ENCODE peak calls at places on chromosomes 3 and 15, in ten cellular contexts. E is GM13976; P is fibroblast of lung; J is cardiac muscle cell; M is astrocyte of the spinal cord; X is fibroblast of mammary gland; D is CD4-positive, alpha-beta T cell; I is lower lobe of right lung; F is heart left ventricle; B is cardiac fibroblast. W is an unnamed sample.

GRCh38 chr3:95302044-95302443 is 1239.2 kb downstream of the NSUN3 start:
- DNase-seq in E (no peak), P (peak; percentile 66), J (no peak), M (peak; percentile 55), X (no peak), D (no peak), I (no peak), F (no peak), B (peak; percentile 85), W (no peak)

GRCh38 chr3:197000211-197000610 is 29.4 kb downstream of the MELTF start:
- DNase-seq in E (no peak), P (no peak), J (no peak), M (no peak), X (peak; percentile 19), D (no peak), I (no peak), F (peak; percentile 10), B (peak; percentile 40), W (no peak)

GRCh38 chr3:78888650-78889049 is 879.1 kb downstream of the ROBO1 start:
- DNase-seq in E (no peak), P (peak; percentile 5), J (no peak), M (no peak), X (peak; percentile 59), D (no peak), I (no peak), F (no peak), B (no peak), W (no peak)

GRCh38 chr3:24508423-24508839 is 13.8 kb upstream of the THRB start:
- DNase-seq in E (no peak), P (peak; percentile 75), J (no peak), M (peak; percentile 41), X (peak; percentile 87), D (no peak), I (no peak), F (no peak), B (peak; percentile 82), W (no peak)

GRCh38 chr3:108661699-108662098 is 72.2 kb downstream of the DZIP3 start:
- DNase-seq in E (no peak), P (no peak), J (no peak), M (no peak), X (no peak), D (no peak), I (no peak), F (no peak), B (no peak), W (no peak)

GRCh38 chr15:91892417-91892816 is 38.9 kb downstream of the SLCO3A1 start:
- DNase-seq in E (no peak), P (no peak), J (no peak), M (no peak), X (no peak), D (no peak), I (no peak), F (no peak), B (no peak), W (no peak)

GRCh38 chr15:38600241-38600640 is 35.6 kb upstream of the RASGRP1 start:
- DNase-seq in E (no peak), P (no peak), J (no peak), M (no peak), X (no peak), D (no peak), I (no peak), F (no peak), B (no peak), W (no peak)

GRCh38 chr15:96365781-96366525 is 35.5 kb downstream of the NR2F2 start:
- DNase-seq in E (peak; percentile 26), P (no peak), J (no peak), M (no peak), X (no peak), D (no peak), I (no peak), F (no peak), B (no peak), W (peak; percentile 5)

GRCh38 chr15:75836953-75837321 is 6.3 kb upstream of the UBE2Q2 start:
- DNase-seq in E (peak; percentile 48), P (peak; percentile 88), J (no peak), M (peak; percentile 90), X (peak; percentile 88), D (no peak), I (peak; percentile 53), F (peak; percentile 54), B (peak; percentile 90), W (peak; percentile 38)

GRCh38 chr3:138812806-138813205 is 21.9 kb downstream of the PIK3CB start:
- DNase-seq in E (no peak), P (peak; percentile 17), J (no peak), M (peak; percentile 13), X (peak; percentile 57), D (no peak), I (no peak), F (no peak), B (peak; percentile 52), W (no peak)

GRCh38 chr15:62900071-62900812 is 142.3 kb upstream of the TPM1 start:
- DNase-seq in E (no peak), P (no peak), J (no peak), M (no peak), X (no peak), D (no peak), I (no peak), F (no peak), B (peak; percentile 65), W (no peak)

GRCh38 chr15:61159901-61160300 is 69.2 kb downstream of the RORA start:
- DNase-seq in E (no peak), P (no peak), J (no peak), M (no peak), X (no peak), D (no peak), I (no peak), F (no peak), B (no peak), W (no peak)

GRCh38 chr3:158780795-158781590 is 20.9 kb upstream of the MFSD1 start:
- DNase-seq in E (no peak), P (no peak), J (no peak), M (no peak), X (no peak), D (no peak), I (no peak), F (no peak), B (no peak), W (no peak)

GRCh38 chr3:136023264-136023978 is 57.9 kb downstream of the PPP2R3A start:
- DNase-seq in E (no peak), P (no peak), J (peak; percentile 44), M (no peak), X (no peak), D (no peak), I (no peak), F (no peak), B (no peak), W (no peak)

DNA sequence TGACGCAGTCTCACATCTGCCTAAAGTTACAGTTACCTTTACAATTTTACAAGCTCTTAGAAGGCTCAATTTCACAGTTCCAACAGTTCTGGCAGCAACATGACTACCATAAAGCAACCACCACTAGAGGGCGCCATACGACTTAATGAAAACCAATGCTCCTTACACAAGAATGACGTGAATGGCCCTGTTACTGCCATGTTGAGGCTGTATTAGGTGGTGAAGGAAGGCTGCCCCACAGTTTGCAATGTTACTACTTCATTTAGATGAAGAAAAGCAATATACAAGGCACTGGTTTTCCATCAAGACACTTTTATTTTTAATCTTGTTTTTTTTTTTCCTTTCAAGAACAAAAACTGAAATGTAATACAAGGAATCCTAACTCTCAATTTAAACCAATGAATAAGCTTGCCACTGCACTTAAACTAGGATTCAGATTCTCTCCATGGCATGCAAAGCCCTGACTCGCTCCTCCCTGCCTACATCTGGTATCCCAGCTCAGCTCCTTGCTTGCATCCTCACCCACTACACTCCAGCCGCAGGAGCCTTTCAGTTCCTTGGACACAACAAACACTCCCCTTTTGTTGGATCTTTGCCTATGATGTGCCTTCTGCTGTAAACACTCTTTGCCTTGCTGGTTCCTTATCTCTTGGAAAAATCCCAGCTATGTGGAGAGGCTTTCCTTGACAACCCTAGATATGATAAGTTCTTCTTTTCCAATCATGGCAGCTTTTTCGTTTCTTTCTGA is 270.7 kb downstream of the GBE1 start:
- DNase-seq in E (peak; percentile 26), P (peak; percentile 76), J (peak; percentile 96), M (peak; percentile 86), X (peak; percentile 92), D (peak; percentile 61), I (peak; percentile 58), F (peak; percentile 74), B (peak; percentile 94), W (peak; percentile 31)
- TF ChIP-seq CTCF in E (peak; percentile 61), P (peak; percentile 85), J (peak; percentile 73), M (peak; percentile 80), X (peak; percentile 80), D (peak; percentile 71), I (peak; percentile 84), F (peak; percentile 82), B (peak; percentile 81), W (peak; percentile 59)

GRCh38 chr3:134126153-134126552 is 96.4 kb upstream of the SLCO2A1 start:
- DNase-seq in E (no peak), P (no peak), J (no peak), M (no peak), X (peak; percentile 8), D (no peak), I (no peak), F (no peak), B (peak; percentile 15), W (no peak)
- TF ChIP-seq CTCF in E (no peak), P (peak; percentile 35), J (peak; percentile 28), M (peak; percentile 30), X (peak; percentile 35), D (no peak), I (no peak), F (no peak), B (peak; percentile 42), W (no peak)

DNA sequence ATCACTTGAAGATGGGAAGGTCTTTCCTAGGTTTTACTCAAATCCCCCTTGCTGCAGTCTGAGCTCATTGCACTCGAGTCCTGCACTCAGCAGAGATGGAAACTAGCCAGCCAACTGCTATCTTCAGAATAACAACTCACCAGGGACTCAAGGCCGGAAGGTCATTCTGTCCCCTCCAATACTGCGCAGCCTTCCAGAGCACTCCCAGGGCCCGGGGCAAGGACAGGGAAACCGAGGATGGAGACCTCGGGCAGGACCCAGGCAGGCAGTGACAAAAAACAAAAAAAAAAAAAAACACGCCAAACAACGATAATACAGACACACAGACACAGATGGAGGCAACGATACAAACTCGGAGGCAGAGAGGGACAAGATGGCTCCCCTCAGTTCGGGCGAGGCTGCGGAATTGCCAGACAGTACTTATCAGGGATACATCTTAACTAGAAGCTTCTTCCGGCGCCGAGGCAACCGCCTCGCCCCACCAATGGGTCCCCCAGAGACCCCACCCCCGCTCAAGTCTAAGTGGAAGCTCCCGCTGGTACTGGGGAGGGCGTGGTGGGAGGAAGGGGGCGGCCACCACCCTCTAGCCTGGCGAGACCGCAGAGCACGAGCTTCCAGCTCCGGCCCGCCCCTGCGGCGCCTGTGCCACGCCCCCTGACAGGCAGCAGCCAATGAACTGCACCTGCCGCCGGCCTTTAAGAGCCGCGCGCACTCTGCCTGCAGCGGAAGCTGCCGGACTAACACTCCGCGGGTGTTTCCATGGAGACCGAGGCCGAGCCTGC is 7.0 kb upstream of the MAP1A start:
- DNase-seq in E (peak; percentile 99), P (peak; percentile 99), J (peak; percentile 100), M (peak; percentile 100), X (peak; percentile 97), D (peak; percentile 95), I (peak; percentile 99), F (peak; percentile 99), B (peak; percentile 98), W (peak; percentile 98)
- TF ChIP-seq CTCF in E (no peak), P (peak; percentile 53), J (peak; percentile 38), M (peak; percentile 50), X (peak; percentile 38), D (no peak), I (peak; percentile 18), F (peak; percentile 52), B (peak; percentile 38), W (no peak)

DNA sequence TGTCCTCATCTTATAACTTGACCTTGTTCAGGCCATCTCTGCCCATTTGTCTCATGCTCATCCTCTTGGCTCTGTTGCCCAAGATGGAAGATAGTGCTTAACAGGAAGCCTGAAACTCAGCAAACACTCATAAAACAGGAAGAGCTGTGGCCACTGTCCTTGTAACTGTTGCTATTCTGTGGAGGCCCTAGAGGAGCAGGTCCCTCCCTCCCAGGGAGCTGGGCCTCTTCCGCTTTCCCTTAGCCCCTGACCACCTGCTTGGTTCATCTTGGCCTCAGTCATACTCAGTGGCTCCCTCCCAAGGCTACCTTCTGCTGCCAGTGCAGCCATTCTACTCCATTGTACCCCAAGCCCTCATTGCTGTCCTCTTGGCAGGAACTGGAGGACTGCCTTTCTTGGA is 3.5 kb downstream of the MAPKAPK3 start:
- DNase-seq in E (no peak), P (no peak), J (no peak), M (no peak), X (no peak), D (no peak), I (peak; percentile 73), F (no peak), B (no peak), W (no peak)
- TF ChIP-seq CTCF in E (no peak), P (no peak), J (no peak), M (no peak), X (no peak), D (no peak), I (no peak), F (no peak), B (no peak), W (no peak)

W was measured in GM10248.